ENCODE peak calls at places on chromosomes 5 and 9, in five cellular contexts. F, N, G, U and X are unnamed samples.

GRCh38 chr9:98654247-98654646 is 54.5 kb downstream of the GABBR2 start:
- DNase-seq in F (no peak), N (peak), G (no peak), U (no peak), X (no peak)

GRCh38 chr5:66207800-66208561 is 63.9 kb downstream of the SREK1 start:
- DNase-seq in F (no peak), N (no peak), G (no peak), U (no peak), X (no peak)

GRCh38 chr5:102048940-102049339 is 247.1 kb downstream of the SLCO4C1 start:
- DNase-seq in F (no peak), N (no peak), G (no peak), U (no peak), X (no peak)

GRCh38 chr9:126020836-126021235 is 273.7 kb downstream of the PBX3 start:
- DNase-seq in F (no peak), N (no peak), G (no peak), U (no peak), X (no peak)

GRCh38 chr5:176388003-176388340 is 426 bp downstream of the NOP16 start:
- DNase-seq in F (no peak), N (peak), G (peak), U (no peak), X (no peak)

GRCh38 chr5:36444582-36444999 is 142.9 kb upstream of the RANBP3L start:
- DNase-seq in F (peak), N (peak), G (no peak), U (no peak), X (no peak)

GRCh38 chr5:665956-666711 is 27.0 kb downstream of the TPPP start:
- DNase-seq in F (no peak), N (no peak), G (no peak), U (no peak), X (no peak)

GRCh38 chr5:132365213-132365612 is 4.3 kb upstream of the SLC22A5 start:
- DNase-seq in F (no peak), N (no peak), G (peak), U (no peak), X (no peak)

GRCh38 chr5:141135030-141135717 is at the start of gene PCDHB5:
- DNase-seq in F (no peak), N (peak), G (peak), U (no peak), X (no peak)

GRCh38 chr9:37943329-37944265 is 39.7 kb upstream of the SLC25A51 start:
- DNase-seq in F (no peak), N (peak), G (no peak), U (no peak), X (no peak)

GRCh38 chr5:38450627-38451371 is 105.6 kb downstream of the LIFR start:
- DNase-seq in F (no peak), N (no peak), G (no peak), U (no peak), X (no peak)

GRCh38 chr9:114606597-114607207 is 4.4 kb upstream of the TMEM268 start:
- DNase-seq in F (no peak), N (no peak), G (no peak), U (no peak), X (no peak)

GRCh38 chr5:76046761-76047160 is 36.4 kb upstream of the SV2C start:
- DNase-seq in F (no peak), N (no peak), G (no peak), U (no peak), X (no peak)

GRCh38 chr5:114362197-114362976 is 517 bp downstream of the KCNN2 start:
- DNase-seq in F (no peak), N (no peak), G (no peak), U (no peak), X (no peak)

GRCh38 chr5:82991678-82992323 is 85.4 kb downstream of the TMEM167A start:
- DNase-seq in F (no peak), N (no peak), G (peak), U (no peak), X (no peak)

GRCh38 chr5:126805108-126805507 is 28.2 kb downstream of the LMNB1 start:
- DNase-seq in F (no peak), N (no peak), G (no peak), U (no peak), X (no peak)

GRCh38 chr9:91197232-91198181 is 164.2 kb downstream of the AUH start:
- DNase-seq in F (peak), N (no peak), G (peak), U (no peak), X (no peak)

GRCh38 chr5:44907396-44907795 is 98.6 kb downstream of the MRPS30 start:
- DNase-seq in F (no peak), N (no peak), G (no peak), U (no peak), X (no peak)

GRCh38 chr5:139138790-139139189 is 59.4 kb downstream of the SIL1 start:
- DNase-seq in F (no peak), N (no peak), G (peak), U (no peak), X (no peak)